ENCODE peak calls at places on chromosomes 12 and 14, in four cellular contexts. V is foreskin fibroblast, D is psoas muscle, F is brain microvascular endothelial cell. A is an unnamed sample.

GRCh38 chr12:114415525-114415868 is 9.6 kb upstream of the TBX5 start:
- DNase-seq in V (no peak), D (no peak), F (no peak), A (no peak)

GRCh38 chr12:14185441-14186192 is 179.9 kb upstream of the ATF7IP start:
- DNase-seq in V (peak), D (no peak), F (peak), A (peak)

GRCh38 chr12:60266381-60266852 is 670.6 kb downstream of the SLC16A7 start:
- DNase-seq in V (peak), D (no peak), F (peak), A (peak)

GRCh38 chr14:84453541-84453940 is 1076.4 kb upstream of the FLRT2 start:
- DNase-seq in V (no peak), D (no peak), F (no peak), A (no peak)

GRCh38 chr12:11834104-11834812 is 184.8 kb downstream of the ETV6 start:
- DNase-seq in V (peak), D (no peak), F (no peak), A (no peak)

GRCh38 chr12:18139989-18140596 is 50.1 kb upstream of the RERGL start:
- DNase-seq in V (peak), D (no peak), F (no peak), A (no peak)

GRCh38 chr12:13198921-13199320 is 2.4 kb downstream of the EMP1 start:
- DNase-seq in V (peak), D (no peak), F (no peak), A (no peak)

GRCh38 chr14:63672417-63673180 is 30.9 kb upstream of the WDR89 start:
- DNase-seq in V (peak), D (no peak), F (no peak), A (no peak)

GRCh38 chr12:130162267-130162666 is at the start of gene FZD10:
- DNase-seq in V (no peak), D (no peak), F (no peak), A (no peak)

GRCh38 chr12:56840922-56841321 is 77.8 kb downstream of the HSD17B6 start:
- DNase-seq in V (no peak), D (no peak), F (peak), A (peak)

GRCh38 chr12:125418902-125419564 is 353.8 kb downstream of the AACS start:
- DNase-seq in V (no peak), D (no peak), F (no peak), A (no peak)

GRCh38 chr14:54715244-54715643 is 148.3 kb downstream of the SAMD4A start:
- DNase-seq in V (no peak), D (no peak), F (peak), A (no peak)

GRCh38 chr12:79366374-79366773 is 324.4 kb downstream of the PAWR start:
- DNase-seq in V (no peak), D (no peak), F (no peak), A (no peak)

GRCh38 chr12:19842116-19842515 is 402.8 kb downstream of the AEBP2 start:
- DNase-seq in V (no peak), D (no peak), F (no peak), A (no peak)

GRCh38 chr12:54701940-54702592 is 53.9 kb upstream of the DCD start:
- DNase-seq in V (peak), D (no peak), F (peak), A (peak)

GRCh38 chr14:65333926-65334687 is 78.4 kb upstream of the FUT8 start:
- DNase-seq in V (peak), D (peak), F (peak), A (peak)

GRCh38 chr12:114933428-114934160 is 249.6 kb upstream of the TBX3 start:
- DNase-seq in V (peak), D (no peak), F (peak), A (peak)

GRCh38 chr14:37598085-37598972 is 2.9 kb downstream of the TTC6 start:
- DNase-seq in V (no peak), D (no peak), F (no peak), A (no peak)

GRCh38 chr12:91129662-91130362 is 18.5 kb upstream of the LUM start:
- DNase-seq in V (no peak), D (no peak), F (no peak), A (no peak)

GRCh38 chr12:95480230-95480629 is 6.3 kb downstream of the METAP2 start:
- DNase-seq in V (no peak), D (no peak), F (peak), A (no peak)

GRCh38 chr14:52129733-52130132 is 60.9 kb upstream of the NID2 start:
- DNase-seq in V (no peak), D (no peak), F (no peak), A (no peak)

GRCh38 chr14:52119030-52119429 is 50.2 kb upstream of the NID2 start:
- DNase-seq in V (no peak), D (no peak), F (no peak), A (no peak)

GRCh38 chr14:52121441-52121840 is 52.6 kb upstream of the NID2 start:
- DNase-seq in V (peak), D (no peak), F (no peak), A (no peak)

GRCh38 chr14:52125885-52126284 is 57.0 kb upstream of the NID2 start:
- DNase-seq in V (no peak), D (no peak), F (no peak), A (no peak)

DNA sequence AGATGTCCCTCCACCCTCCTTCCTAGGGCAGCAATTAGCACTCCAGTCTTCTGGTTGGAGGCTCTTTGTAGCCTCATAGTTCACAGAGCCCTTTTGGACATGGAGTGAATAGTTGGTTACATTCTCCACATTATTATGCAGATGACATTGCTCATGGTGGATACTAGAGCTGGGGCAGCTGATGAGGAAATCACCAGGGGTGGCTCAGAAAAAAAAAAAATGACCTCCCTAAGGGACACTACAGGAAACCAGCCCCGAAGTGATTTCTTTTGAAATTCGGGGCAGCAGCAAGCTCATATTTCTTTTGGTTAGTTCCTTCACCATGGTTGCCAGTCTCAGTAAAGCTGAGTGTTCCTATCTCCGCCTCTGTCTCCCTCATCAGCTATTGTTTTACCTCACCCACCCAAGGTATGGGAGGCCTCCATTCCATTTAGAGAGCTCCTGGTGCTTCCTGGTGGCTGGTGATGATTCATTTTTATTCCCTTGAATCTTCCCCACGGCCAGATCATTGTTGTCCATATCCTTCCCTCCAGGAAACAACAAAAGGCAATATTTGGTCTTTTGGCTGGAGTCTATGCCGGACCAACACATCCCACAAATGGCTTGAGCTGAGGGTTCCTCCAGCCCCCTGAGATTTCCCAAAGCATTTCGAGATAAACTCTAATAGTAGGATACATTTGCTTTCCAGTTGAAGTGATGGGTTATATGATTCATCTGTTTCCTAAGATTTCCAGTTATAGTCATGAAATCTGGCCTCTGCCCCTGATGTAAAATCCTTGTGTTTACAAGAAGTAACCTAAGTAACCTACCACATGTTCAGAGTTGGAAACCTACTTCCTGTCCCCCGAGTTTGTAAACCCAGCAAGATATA is 56.2 kb upstream of the NID2 start:
- DNase-seq in V (peak), D (no peak), F (peak), A (peak)
- H3K4me3 ChIP-seq in V (no peak), D (no peak), F (no peak), A (no peak)

GRCh38 chr14:22587247-22587646 is 1.8 kb downstream of the DAD1 start:
- DNase-seq in V (no peak), D (no peak), F (no peak), A (no peak)
- H3K4me3 ChIP-seq in V (peak), D (peak), F (no peak), A (no peak)

GRCh38 chr14:74216671-74217070 is 22.6 kb upstream of the VSX2 start:
- DNase-seq in V (no peak), D (no peak), F (no peak), A (no peak)

GRCh38 chr14:74219277-74219676 is 20.0 kb upstream of the VSX2 start:
- DNase-seq in V (no peak), D (no peak), F (no peak), A (no peak)

GRCh38 chr14:74219806-74220205 is 19.4 kb upstream of the VSX2 start:
- DNase-seq in V (no peak), D (no peak), F (no peak), A (no peak)

GRCh38 chr14:74218462-74218861 is 20.8 kb upstream of the VSX2 start:
- DNase-seq in V (no peak), D (no peak), F (no peak), A (no peak)

GRCh38 chr14:74217672-74218448 is 21.4 kb upstream of the VSX2 start:
- DNase-seq in V (peak), D (peak), F (peak), A (no peak)
- H3K4me3 ChIP-seq in V (no peak), D (peak), F (no peak), A (peak)

DNA sequence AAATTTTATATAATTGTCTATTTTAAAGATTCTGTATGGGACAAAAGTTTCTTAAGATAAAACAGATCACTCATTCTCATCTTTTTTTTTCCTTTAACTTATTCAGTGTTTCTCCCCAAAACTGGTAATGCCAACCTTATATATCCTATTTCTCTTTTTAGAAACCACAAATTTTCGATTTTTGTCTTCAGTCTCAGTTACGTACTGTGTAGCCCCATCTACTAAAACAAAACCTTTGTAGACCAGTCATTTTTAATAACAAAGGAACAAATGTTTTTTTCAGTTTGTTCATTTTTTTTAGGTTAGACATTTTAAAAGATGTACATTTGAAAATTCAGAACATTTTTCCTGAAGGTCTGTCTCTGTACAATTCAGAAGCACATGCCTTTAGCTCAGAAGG is 18.2 kb downstream of the PNMA1 start:
- DNase-seq in V (no peak), D (no peak), F (no peak), A (no peak)
- H3K4me3 ChIP-seq in V (no peak), D (no peak), F (no peak), A (no peak)

DNA sequence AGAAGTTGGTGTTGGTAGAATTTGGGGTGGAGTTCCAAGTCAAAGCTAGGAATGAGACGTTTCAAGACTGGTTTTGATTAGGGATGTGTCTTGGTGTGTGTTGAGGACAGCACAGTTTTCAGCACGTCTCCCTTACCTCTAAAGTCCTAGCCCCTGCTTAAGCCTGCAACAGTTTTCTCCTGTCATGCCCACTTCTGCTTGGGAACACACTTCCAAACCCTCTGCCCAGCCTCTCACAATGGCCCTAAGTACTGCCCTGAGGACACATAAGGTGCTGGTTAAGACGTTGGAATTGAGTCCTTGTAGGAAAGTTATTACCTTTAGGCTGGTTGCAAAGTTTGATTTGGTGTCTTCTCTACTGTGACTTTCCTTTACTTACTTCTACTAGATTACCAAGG is 710 bp upstream of the BMAL2 start:
- DNase-seq in V (no peak), D (no peak), F (no peak), A (no peak)
- H3K4me3 ChIP-seq in V (peak), D (peak), F (peak), A (peak)

GRCh38 chr14:81433378-81433777 is 33.3 kb upstream of the STON2 start:
- DNase-seq in V (no peak), D (no peak), F (no peak), A (no peak)

GRCh38 chr14:81435578-81436295 is 35.6 kb upstream of the STON2 start:
- DNase-seq in V (no peak), D (peak), F (no peak), A (no peak)

GRCh38 chr14:81436296-81437138 is 36.4 kb upstream of the STON2 start:
- DNase-seq in V (peak), D (peak), F (peak), A (peak)

GRCh38 chr14:81434230-81434629 is 34.1 kb upstream of the STON2 start:
- DNase-seq in V (no peak), D (no peak), F (no peak), A (no peak)

DNA sequence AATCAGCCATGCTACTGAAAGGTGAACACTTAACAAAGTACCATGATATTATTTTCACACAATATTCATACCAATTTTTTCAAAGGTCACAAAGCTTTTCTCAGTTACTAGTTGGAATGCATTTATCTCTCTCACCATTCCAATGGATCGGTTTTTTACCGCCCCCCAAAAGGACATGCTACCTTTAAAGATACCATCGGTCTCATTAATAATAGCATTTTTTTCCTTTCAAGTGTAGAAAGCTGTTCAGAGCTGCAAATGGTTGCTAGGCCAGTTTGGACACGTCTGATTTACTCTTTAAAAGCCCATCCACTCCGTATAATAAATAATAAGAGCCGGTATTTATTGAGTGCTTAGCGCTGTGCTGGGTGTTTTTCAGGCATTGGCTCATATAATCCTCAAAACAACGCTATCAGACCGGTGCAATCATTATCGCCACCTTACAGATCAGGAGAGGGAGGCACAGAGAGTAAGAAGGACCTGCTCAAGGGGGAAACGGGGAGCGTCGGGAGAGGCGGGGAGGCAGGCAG is 35.0 kb upstream of the STON2 start:
- DNase-seq in V (no peak), D (no peak), F (no peak), A (no peak)
- H3K4me3 ChIP-seq in V (no peak), D (peak), F (no peak), A (no peak)

GRCh38 chr12:7934560-7935463 is 1.2 kb downstream of the SLC2A3 start:
- DNase-seq in V (no peak), D (no peak), F (no peak), A (no peak)

GRCh38 chr12:7935464-7935772 is 569 bp downstream of the SLC2A3 start:
- DNase-seq in V (no peak), D (no peak), F (no peak), A (no peak)

GRCh38 chr12:7933255-7933726 is 2.7 kb downstream of the SLC2A3 start:
- DNase-seq in V (peak), D (peak), F (peak), A (peak)

GRCh38 chr12:7935773-7936581 is at the start of gene SLC2A3:
- DNase-seq in V (peak), D (peak), F (peak), A (peak)

DNA sequence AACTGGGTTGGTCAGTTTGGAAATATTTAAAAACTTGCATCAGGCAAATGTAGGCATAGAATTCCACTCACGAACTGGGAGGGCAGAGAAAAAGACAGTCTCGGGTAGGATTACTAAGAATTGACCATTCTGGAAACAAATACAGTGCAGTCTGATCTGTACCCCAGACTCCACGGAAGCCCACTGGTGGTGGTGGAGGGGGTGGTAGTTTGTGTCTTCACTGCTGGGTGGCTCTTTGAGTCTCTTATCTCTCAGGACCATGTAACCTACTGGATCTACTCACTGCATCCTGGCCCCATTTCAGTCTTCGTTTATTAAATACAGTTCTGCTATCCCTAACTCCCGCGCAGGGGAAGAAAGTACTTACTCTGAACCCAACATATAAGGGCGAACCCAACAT is 1.8 kb downstream of the SLC2A3 start:
- DNase-seq in V (no peak), D (no peak), F (no peak), A (no peak)
- H3K4me3 ChIP-seq in V (peak), D (peak), F (peak), A (peak)

GRCh38 chr12:132922676-132923075 is 33.4 kb downstream of the ZNF605 start:
- DNase-seq in V (no peak), D (no peak), F (no peak), A (no peak)

GRCh38 chr12:132926417-132926833 is 29.7 kb downstream of the ZNF605 start:
- DNase-seq in V (no peak), D (no peak), F (no peak), A (no peak)

GRCh38 chr12:132923356-132923909 is 32.7 kb downstream of the ZNF605 start:
- DNase-seq in V (no peak), D (no peak), F (no peak), A (no peak)

GRCh38 chr12:132924356-132924755 is 31.8 kb downstream of the ZNF605 start:
- DNase-seq in V (no peak), D (no peak), F (no peak), A (no peak)

GRCh38 chr12:132925597-132926416 is 30.3 kb downstream of the ZNF605 start:
- DNase-seq in V (no peak), D (no peak), F (no peak), A (no peak)
- H3K4me3 ChIP-seq in V (no peak), D (no peak), F (no peak), A (no peak)

A was measured in skeletal muscle cell.